ENCODE peak calls at places on chromosomes 12 and 14, in seven cellular contexts. One of them, this sample, is unnamed.

GRCh38 chr12:49871263-49871561 is 28.3 kb upstream of the BCDIN3D start:
- DNase-seq in bronchial epithelial cell: no peak
- DNase-seq in NCI-H2171: no peak
- DNase-seq in T-helper 17 cell: no peak
- DNase-seq in occipital lobe: no peak
- DNase-seq in HCT116: no peak
- DNase-seq in A172: no peak
- DNase-seq in this sample: no peak

GRCh38 chr14:99632410-99633035 is 12.4 kb upstream of the HHIPL1 start:
- DNase-seq in A172: no peak
- DNase-seq in NCI-H2171: no peak
- DNase-seq in HCT116: no peak
- DNase-seq in T-helper 17 cell: no peak
- DNase-seq in occipital lobe: no peak
- DNase-seq in bronchial epithelial cell: no peak
- DNase-seq in this sample: no peak

GRCh38 chr14:35533357-35534129 is 421 bp upstream of the INSM2 start:
- DNase-seq in bronchial epithelial cell: peak; percentile 22
- DNase-seq in occipital lobe: peak; percentile 64
- DNase-seq in HCT116: no peak
- DNase-seq in A172: peak; percentile 47
- DNase-seq in T-helper 17 cell: peak; percentile 23
- DNase-seq in NCI-H2171: peak; percentile 86
- DNase-seq in this sample: peak; percentile 65

GRCh38 chr12:72560370-72560769 is 288.2 kb downstream of the TRHDE start:
- DNase-seq in occipital lobe: no peak
- DNase-seq in A172: no peak
- DNase-seq in NCI-H2171: no peak
- DNase-seq in T-helper 17 cell: no peak
- DNase-seq in bronchial epithelial cell: no peak
- DNase-seq in HCT116: no peak
- DNase-seq in this sample: no peak

GRCh38 chr12:94145231-94145979 is 3.0 kb upstream of the PLXNC1 start:
- DNase-seq in bronchial epithelial cell: peak; percentile 21
- DNase-seq in T-helper 17 cell: no peak
- DNase-seq in HCT116: peak; percentile 16
- DNase-seq in occipital lobe: no peak
- DNase-seq in NCI-H2171: no peak
- DNase-seq in A172: peak; percentile 13
- DNase-seq in this sample: peak; percentile 70

GRCh38 chr14:93295541-93296220 is 37.2 kb downstream of the BTBD7 start:
- DNase-seq in bronchial epithelial cell: no peak
- DNase-seq in A172: no peak
- DNase-seq in HCT116: no peak
- DNase-seq in occipital lobe: no peak
- DNase-seq in T-helper 17 cell: no peak
- DNase-seq in NCI-H2171: no peak
- DNase-seq in this sample: no peak

GRCh38 chr14:94129758-94130414 is 482 bp upstream of the IFI27L2 start:
- DNase-seq in A172: peak; percentile 45
- DNase-seq in occipital lobe: no peak
- DNase-seq in bronchial epithelial cell: peak; percentile 80
- DNase-seq in T-helper 17 cell: peak; percentile 17
- DNase-seq in NCI-H2171: peak; percentile 68
- DNase-seq in HCT116: peak; percentile 56
- DNase-seq in this sample: peak; percentile 77

GRCh38 chr14:29810657-29811056 is 117.0 kb downstream of the PRKD1 start:
- DNase-seq in A172: peak; percentile 2
- DNase-seq in NCI-H2171: no peak
- DNase-seq in HCT116: no peak
- DNase-seq in bronchial epithelial cell: peak; percentile 9
- DNase-seq in T-helper 17 cell: no peak
- DNase-seq in occipital lobe: no peak
- DNase-seq in this sample: peak; percentile 26

GRCh38 chr12:13205809-13206559 is 9.5 kb downstream of the EMP1 start:
- DNase-seq in NCI-H2171: no peak
- DNase-seq in bronchial epithelial cell: peak; percentile 95
- DNase-seq in T-helper 17 cell: no peak
- DNase-seq in A172: peak; percentile 94
- DNase-seq in occipital lobe: no peak
- DNase-seq in HCT116: peak; percentile 83
- DNase-seq in this sample: peak; percentile 98

GRCh38 chr14:105067140-105067968 is 2.1 kb upstream of the GPR132 start:
- DNase-seq in HCT116: no peak
- DNase-seq in bronchial epithelial cell: peak; percentile 47
- DNase-seq in T-helper 17 cell: peak; percentile 49
- DNase-seq in occipital lobe: no peak
- DNase-seq in NCI-H2171: no peak
- DNase-seq in A172: peak; percentile 25
- DNase-seq in this sample: peak; percentile 67

GRCh38 chr12:104352106-104352713 is 48.7 kb downstream of the EID3 start:
- DNase-seq in HCT116: no peak
- DNase-seq in T-helper 17 cell: no peak
- DNase-seq in A172: no peak
- DNase-seq in bronchial epithelial cell: no peak
- DNase-seq in occipital lobe: no peak
- DNase-seq in NCI-H2171: no peak
- DNase-seq in this sample: peak; percentile 75

GRCh38 chr12:130162267-130162666 is at the start of gene FZD10:
- DNase-seq in A172: no peak
- DNase-seq in occipital lobe: no peak
- DNase-seq in HCT116: no peak
- DNase-seq in T-helper 17 cell: no peak
- DNase-seq in NCI-H2171: no peak
- DNase-seq in bronchial epithelial cell: peak; percentile 23
- DNase-seq in this sample: peak; percentile 50

GRCh38 chr14:51922624-51923023 is 62.2 kb downstream of the GNG2 start:
- DNase-seq in occipital lobe: no peak
- DNase-seq in bronchial epithelial cell: no peak
- DNase-seq in HCT116: no peak
- DNase-seq in A172: no peak
- DNase-seq in NCI-H2171: no peak
- DNase-seq in T-helper 17 cell: no peak
- DNase-seq in this sample: no peak

GRCh38 chr12:94286580-94287244 is 138.3 kb downstream of the PLXNC1 start:
- DNase-seq in NCI-H2171: no peak
- DNase-seq in bronchial epithelial cell: no peak
- DNase-seq in HCT116: no peak
- DNase-seq in A172: no peak
- DNase-seq in occipital lobe: no peak
- DNase-seq in T-helper 17 cell: no peak
- DNase-seq in this sample: no peak

GRCh38 chr12:104792570-104792969 is 165.5 kb downstream of the SLC41A2 start:
- DNase-seq in bronchial epithelial cell: peak; percentile 74
- DNase-seq in T-helper 17 cell: no peak
- DNase-seq in occipital lobe: no peak
- DNase-seq in HCT116: peak; percentile 39
- DNase-seq in NCI-H2171: no peak
- DNase-seq in A172: peak; percentile 73
- DNase-seq in this sample: peak; percentile 92

GRCh38 chr12:65649126-65649525 is 175.2 kb upstream of the HMGA2 start:
- DNase-seq in T-helper 17 cell: no peak
- DNase-seq in A172: peak; percentile 95
- DNase-seq in bronchial epithelial cell: peak; percentile 100
- DNase-seq in HCT116: peak; percentile 98
- DNase-seq in occipital lobe: no peak
- DNase-seq in NCI-H2171: no peak
- DNase-seq in this sample: peak; percentile 98

GRCh38 chr14:104431929-104432541 is 147.5 kb upstream of the C14orf180 start:
- DNase-seq in NCI-H2171: no peak
- DNase-seq in A172: no peak
- DNase-seq in bronchial epithelial cell: no peak
- DNase-seq in occipital lobe: no peak
- DNase-seq in HCT116: no peak
- DNase-seq in T-helper 17 cell: no peak
- DNase-seq in this sample: no peak

GRCh38 chr14:50828738-50829471 is 2.1 kb downstream of the NIN start:
- DNase-seq in HCT116: no peak
- DNase-seq in T-helper 17 cell: no peak
- DNase-seq in occipital lobe: no peak
- DNase-seq in NCI-H2171: no peak
- DNase-seq in bronchial epithelial cell: no peak
- DNase-seq in A172: no peak
- DNase-seq in this sample: no peak

GRCh38 chr12:1201886-1202285 is 210.9 kb downstream of the ERC1 start:
- DNase-seq in NCI-H2171: no peak
- DNase-seq in occipital lobe: no peak
- DNase-seq in T-helper 17 cell: no peak
- DNase-seq in A172: no peak
- DNase-seq in bronchial epithelial cell: peak; percentile 27
- DNase-seq in HCT116: no peak
- DNase-seq in this sample: no peak

GRCh38 chr14:91835920-91836843 is 31.2 kb downstream of the TC2N start:
- DNase-seq in NCI-H2171: peak; percentile 98
- DNase-seq in T-helper 17 cell: peak; percentile 91
- DNase-seq in A172: no peak
- DNase-seq in occipital lobe: no peak
- DNase-seq in HCT116: peak; percentile 56
- DNase-seq in bronchial epithelial cell: peak; percentile 76
- DNase-seq in this sample: peak; percentile 20

GRCh38 chr14:44970907-44971306 is 8.9 kb downstream of the TOGARAM1 start:
- DNase-seq in bronchial epithelial cell: no peak
- DNase-seq in T-helper 17 cell: no peak
- DNase-seq in NCI-H2171: no peak
- DNase-seq in HCT116: no peak
- DNase-seq in A172: no peak
- DNase-seq in occipital lobe: no peak
- DNase-seq in this sample: no peak

GRCh38 chr14:101234588-101234937 is 326.7 kb upstream of the DIO3 start:
- DNase-seq in NCI-H2171: no peak
- DNase-seq in HCT116: no peak
- DNase-seq in bronchial epithelial cell: no peak
- DNase-seq in A172: no peak
- DNase-seq in T-helper 17 cell: no peak
- DNase-seq in occipital lobe: no peak
- DNase-seq in this sample: no peak

GRCh38 chr12:79415754-79416435 is 274.9 kb downstream of the PAWR start:
- DNase-seq in NCI-H2171: no peak
- DNase-seq in bronchial epithelial cell: peak; percentile 83
- DNase-seq in T-helper 17 cell: no peak
- DNase-seq in A172: no peak
- DNase-seq in HCT116: no peak
- DNase-seq in occipital lobe: no peak
- DNase-seq in this sample: peak; percentile 15

GRCh38 chr12:117832459-117833457 is 136.0 kb downstream of the KSR2 start:
- DNase-seq in T-helper 17 cell: no peak
- DNase-seq in bronchial epithelial cell: no peak
- DNase-seq in NCI-H2171: no peak
- DNase-seq in HCT116: no peak
- DNase-seq in A172: peak; percentile 64
- DNase-seq in occipital lobe: no peak
- DNase-seq in this sample: peak; percentile 82

GRCh38 chr12:8455727-8456360 is at the start of gene CLEC6A:
- DNase-seq in occipital lobe: no peak
- DNase-seq in bronchial epithelial cell: no peak
- DNase-seq in T-helper 17 cell: no peak
- DNase-seq in NCI-H2171: no peak
- DNase-seq in A172: no peak
- DNase-seq in HCT116: no peak
- DNase-seq in this sample: no peak

GRCh38 chr12:76117751-76118150 is 33.3 kb upstream of the NAP1L1 start:
- DNase-seq in T-helper 17 cell: no peak
- DNase-seq in bronchial epithelial cell: no peak
- DNase-seq in NCI-H2171: no peak
- DNase-seq in occipital lobe: no peak
- DNase-seq in HCT116: no peak
- DNase-seq in A172: no peak
- DNase-seq in this sample: no peak

GRCh38 chr14:91244501-91244901 is at the start of gene GPR68:
- DNase-seq in T-helper 17 cell: no peak
- DNase-seq in bronchial epithelial cell: no peak
- DNase-seq in NCI-H2171: peak; percentile 71
- DNase-seq in HCT116: no peak
- DNase-seq in A172: peak; percentile 50
- DNase-seq in occipital lobe: peak; percentile 67
- DNase-seq in this sample: peak; percentile 92